ENCODE peak calls at places on chromosome 12, in ten cellular contexts. One of them, this sample, is unnamed. For H3K27me3 and H3K4me1, the result is how much of the 10 kb centered on the place peaks cover.

GRCh38 chr12:128111333-128111732 is 155.6 kb upstream of the TMEM132C start:
- DNase-seq in MM.1S: no peak
- DNase-seq in SK-N-SH: no peak
- DNase-seq in thyroid gland: no peak
- DNase-seq in stomach: no peak
- DNase-seq in lung: no peak
- DNase-seq in fibroblast of lung: no peak
- DNase-seq in suprapubic skin: no peak
- DNase-seq in left lung: no peak
- DNase-seq in PC-3: no peak
- DNase-seq in this sample: no peak

GRCh38 chr12:126233625-126234024 is 1168.4 kb downstream of the AACS start:
- DNase-seq in thyroid gland: no peak
- DNase-seq in lung: no peak
- DNase-seq in PC-3: no peak
- DNase-seq in SK-N-SH: no peak
- DNase-seq in left lung: no peak
- DNase-seq in MM.1S: no peak
- DNase-seq in fibroblast of lung: no peak
- DNase-seq in stomach: no peak
- DNase-seq in suprapubic skin: no peak
- DNase-seq in this sample: no peak

GRCh38 chr12:92132282-92132681 is 13.4 kb downstream of the BTG1 start:
- DNase-seq in suprapubic skin: no peak
- DNase-seq in MM.1S: peak
- DNase-seq in thyroid gland: no peak
- DNase-seq in lung: no peak
- DNase-seq in SK-N-SH: no peak
- DNase-seq in PC-3: no peak
- DNase-seq in fibroblast of lung: no peak
- DNase-seq in stomach: no peak
- DNase-seq in left lung: no peak
- DNase-seq in this sample: no peak

GRCh38 chr12:74900232-74900631 is 309.4 kb downstream of the KCNC2 start:
- DNase-seq in PC-3: no peak
- DNase-seq in lung: no peak
- DNase-seq in MM.1S: no peak
- DNase-seq in SK-N-SH: no peak
- DNase-seq in left lung: no peak
- DNase-seq in suprapubic skin: no peak
- DNase-seq in stomach: no peak
- DNase-seq in thyroid gland: no peak
- DNase-seq in fibroblast of lung: no peak
- DNase-seq in this sample: no peak

GRCh38 chr12:120760349-120761245 is 35.0 kb downstream of the ACADS start:
- DNase-seq in left lung: no peak
- DNase-seq in thyroid gland: no peak
- DNase-seq in PC-3: no peak
- DNase-seq in lung: no peak
- DNase-seq in suprapubic skin: no peak
- DNase-seq in fibroblast of lung: no peak
- DNase-seq in MM.1S: no peak
- DNase-seq in stomach: no peak
- DNase-seq in SK-N-SH: no peak
- DNase-seq in this sample: no peak

GRCh38 chr12:120466560-120467315 is 2.8 kb downstream of the SRSF9 start:
- DNase-seq in suprapubic skin: no peak
- DNase-seq in fibroblast of lung: peak
- DNase-seq in thyroid gland: peak
- DNase-seq in SK-N-SH: peak
- DNase-seq in PC-3: peak
- DNase-seq in stomach: peak
- DNase-seq in left lung: no peak
- DNase-seq in MM.1S: no peak
- DNase-seq in lung: no peak
- DNase-seq in this sample: no peak

GRCh38 chr12:1629338-1630080 is 478 bp downstream of the WNT5B start:
- DNase-seq in lung: no peak
- DNase-seq in SK-N-SH: peak
- DNase-seq in fibroblast of lung: no peak
- DNase-seq in suprapubic skin: no peak
- DNase-seq in stomach: no peak
- DNase-seq in left lung: no peak
- DNase-seq in MM.1S: no peak
- DNase-seq in thyroid gland: no peak
- DNase-seq in PC-3: no peak
- DNase-seq in this sample: no peak

GRCh38 chr12:78191611-78192010 is 360.9 kb downstream of the NAV3 start:
- DNase-seq in PC-3: peak
- DNase-seq in thyroid gland: no peak
- DNase-seq in fibroblast of lung: peak
- DNase-seq in left lung: no peak
- DNase-seq in stomach: no peak
- DNase-seq in MM.1S: no peak
- DNase-seq in lung: no peak
- DNase-seq in suprapubic skin: no peak
- DNase-seq in SK-N-SH: no peak
- DNase-seq in this sample: no peak

GRCh38 chr12:52126605-52127578 is 47.4 kb downstream of the SMIM41 start:
- DNase-seq in MM.1S: no peak
- DNase-seq in lung: no peak
- DNase-seq in suprapubic skin: peak
- DNase-seq in fibroblast of lung: no peak
- DNase-seq in stomach: peak
- DNase-seq in PC-3: peak
- DNase-seq in thyroid gland: no peak
- DNase-seq in left lung: no peak
- DNase-seq in SK-N-SH: peak
- DNase-seq in this sample: peak

GRCh38 chr12:52127683-52128450 is 48.4 kb downstream of the SMIM41 start:
- DNase-seq in stomach: no peak
- DNase-seq in MM.1S: no peak
- DNase-seq in suprapubic skin: no peak
- DNase-seq in left lung: no peak
- DNase-seq in lung: no peak
- DNase-seq in thyroid gland: no peak
- DNase-seq in PC-3: no peak
- DNase-seq in fibroblast of lung: no peak
- DNase-seq in SK-N-SH: peak
- DNase-seq in this sample: peak

GRCh38 chr12:52122904-52123303 is 43.4 kb downstream of the SMIM41 start:
- DNase-seq in SK-N-SH: no peak
- DNase-seq in lung: no peak
- DNase-seq in suprapubic skin: no peak
- DNase-seq in MM.1S: no peak
- DNase-seq in PC-3: no peak
- DNase-seq in fibroblast of lung: no peak
- DNase-seq in left lung: no peak
- DNase-seq in thyroid gland: no peak
- DNase-seq in stomach: no peak
- DNase-seq in this sample: no peak

GRCh38 chr12:52126050-52126604 is 46.6 kb downstream of the SMIM41 start:
- DNase-seq in PC-3: no peak
- DNase-seq in MM.1S: no peak
- DNase-seq in fibroblast of lung: no peak
- DNase-seq in lung: no peak
- DNase-seq in stomach: no peak
- DNase-seq in thyroid gland: no peak
- DNase-seq in SK-N-SH: peak
- DNase-seq in suprapubic skin: no peak
- DNase-seq in left lung: no peak
- DNase-seq in this sample: no peak

GRCh38 chr12:52125499-52125900 is 46.0 kb downstream of the SMIM41 start:
- DNase-seq in PC-3: no peak
- DNase-seq in suprapubic skin: peak
- DNase-seq in MM.1S: no peak
- DNase-seq in fibroblast of lung: no peak
- DNase-seq in thyroid gland: peak
- DNase-seq in left lung: no peak
- DNase-seq in stomach: no peak
- DNase-seq in lung: no peak
- DNase-seq in SK-N-SH: peak
- DNase-seq in this sample: no peak
- H3K27me3 ChIP-seq in PC-3: under half
- H3K27me3 ChIP-seq in suprapubic skin: under half
- H3K27me3 ChIP-seq in MM.1S: half or more
- H3K27me3 ChIP-seq in fibroblast of lung: under half
- H3K27me3 ChIP-seq in thyroid gland: under half
- H3K27me3 ChIP-seq in left lung: under half
- H3K27me3 ChIP-seq in stomach: under half
- H3K27me3 ChIP-seq in lung: under half
- H3K27me3 ChIP-seq in SK-N-SH: under half
- H3K27me3 ChIP-seq in this sample: under half

GRCh38 chr12:27289414-27289813 is 43.2 kb upstream of the BMAL2 start:
- DNase-seq in stomach: no peak
- DNase-seq in MM.1S: no peak
- DNase-seq in fibroblast of lung: peak
- DNase-seq in suprapubic skin: no peak
- DNase-seq in PC-3: no peak
- DNase-seq in thyroid gland: no peak
- DNase-seq in lung: no peak
- DNase-seq in left lung: no peak
- DNase-seq in SK-N-SH: no peak
- DNase-seq in this sample: no peak

GRCh38 chr12:27293463-27293862 is 39.2 kb upstream of the BMAL2 start:
- DNase-seq in left lung: no peak
- DNase-seq in MM.1S: no peak
- DNase-seq in stomach: peak
- DNase-seq in SK-N-SH: no peak
- DNase-seq in lung: no peak
- DNase-seq in fibroblast of lung: peak
- DNase-seq in suprapubic skin: no peak
- DNase-seq in thyroid gland: peak
- DNase-seq in PC-3: no peak
- DNase-seq in this sample: peak

GRCh38 chr12:27290501-27291168 is 42.0 kb upstream of the BMAL2 start:
- DNase-seq in thyroid gland: no peak
- DNase-seq in PC-3: no peak
- DNase-seq in suprapubic skin: no peak
- DNase-seq in left lung: no peak
- DNase-seq in stomach: no peak
- DNase-seq in SK-N-SH: no peak
- DNase-seq in lung: no peak
- DNase-seq in MM.1S: no peak
- DNase-seq in fibroblast of lung: no peak
- DNase-seq in this sample: no peak

GRCh38 chr12:27291862-27292261 is 40.8 kb upstream of the BMAL2 start:
- DNase-seq in PC-3: no peak
- DNase-seq in stomach: no peak
- DNase-seq in suprapubic skin: no peak
- DNase-seq in SK-N-SH: no peak
- DNase-seq in MM.1S: no peak
- DNase-seq in thyroid gland: no peak
- DNase-seq in left lung: no peak
- DNase-seq in fibroblast of lung: peak
- DNase-seq in lung: no peak
- DNase-seq in this sample: no peak

GRCh38 chr12:27292718-27293117 is 39.9 kb upstream of the BMAL2 start:
- DNase-seq in stomach: no peak
- DNase-seq in lung: no peak
- DNase-seq in thyroid gland: no peak
- DNase-seq in fibroblast of lung: no peak
- DNase-seq in SK-N-SH: no peak
- DNase-seq in suprapubic skin: no peak
- DNase-seq in MM.1S: no peak
- DNase-seq in left lung: no peak
- DNase-seq in PC-3: no peak
- DNase-seq in this sample: no peak
- H3K4me1 ChIP-seq in stomach: under half
- H3K4me1 ChIP-seq in lung: under half
- H3K4me1 ChIP-seq in thyroid gland: under half
- H3K4me1 ChIP-seq in fibroblast of lung: under half
- H3K4me1 ChIP-seq in SK-N-SH: under half
- H3K4me1 ChIP-seq in suprapubic skin: under half
- H3K4me1 ChIP-seq in MM.1S: under half
- H3K4me1 ChIP-seq in left lung: under half
- H3K4me1 ChIP-seq in PC-3: under half
- H3K4me1 ChIP-seq in this sample: half or more

DNA sequence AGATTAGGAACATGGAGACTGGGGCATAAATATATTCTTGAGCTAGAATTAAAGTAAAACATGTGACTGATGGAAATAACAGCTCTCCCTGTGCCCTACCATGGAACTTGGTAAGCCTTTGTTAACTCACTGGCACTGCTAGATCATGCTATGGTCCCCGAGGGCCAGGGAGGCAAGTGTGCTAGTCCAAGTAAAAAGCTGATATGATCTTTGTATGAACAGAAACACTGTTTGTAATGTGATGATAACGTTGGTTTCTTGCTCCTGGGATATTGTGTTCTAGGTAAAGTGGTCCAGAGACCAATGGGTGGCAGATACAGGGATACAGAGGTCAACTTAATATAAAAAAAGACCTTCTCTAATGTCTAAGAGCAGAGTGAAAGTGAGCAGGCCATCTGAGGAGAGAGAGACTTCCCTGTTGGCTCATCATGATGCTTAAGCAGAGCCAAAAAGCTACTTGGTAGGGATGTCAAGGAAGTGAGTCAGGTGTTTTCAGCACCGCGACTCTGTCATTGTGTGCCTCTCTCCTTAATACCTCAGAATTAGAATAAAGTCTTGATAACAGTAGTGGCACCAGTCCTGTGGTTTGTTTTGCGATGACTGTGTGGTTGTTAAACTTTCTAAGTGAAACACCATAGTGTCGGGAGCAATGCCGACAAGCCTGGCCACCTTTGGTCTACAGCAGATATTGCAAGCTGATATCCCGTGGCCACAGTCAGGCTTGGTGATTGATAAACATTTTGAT is 27.7 kb downstream of the BICD1 start:
- DNase-seq in thyroid gland: no peak
- DNase-seq in PC-3: peak
- DNase-seq in suprapubic skin: no peak
- DNase-seq in MM.1S: peak
- DNase-seq in stomach: no peak
- DNase-seq in fibroblast of lung: peak
- DNase-seq in left lung: no peak
- DNase-seq in lung: no peak
- DNase-seq in SK-N-SH: peak
- DNase-seq in this sample: no peak
- TF ChIP-seq CTCF in thyroid gland: no peak
- TF ChIP-seq CTCF in PC-3: no peak
- TF ChIP-seq CTCF in suprapubic skin: no peak
- TF ChIP-seq CTCF in MM.1S: peak
- TF ChIP-seq CTCF in stomach: no peak
- TF ChIP-seq CTCF in fibroblast of lung: no peak
- TF ChIP-seq CTCF in left lung: no peak
- TF ChIP-seq CTCF in lung: no peak
- TF ChIP-seq CTCF in SK-N-SH: no peak
- TF ChIP-seq CTCF in this sample: no peak

DNA sequence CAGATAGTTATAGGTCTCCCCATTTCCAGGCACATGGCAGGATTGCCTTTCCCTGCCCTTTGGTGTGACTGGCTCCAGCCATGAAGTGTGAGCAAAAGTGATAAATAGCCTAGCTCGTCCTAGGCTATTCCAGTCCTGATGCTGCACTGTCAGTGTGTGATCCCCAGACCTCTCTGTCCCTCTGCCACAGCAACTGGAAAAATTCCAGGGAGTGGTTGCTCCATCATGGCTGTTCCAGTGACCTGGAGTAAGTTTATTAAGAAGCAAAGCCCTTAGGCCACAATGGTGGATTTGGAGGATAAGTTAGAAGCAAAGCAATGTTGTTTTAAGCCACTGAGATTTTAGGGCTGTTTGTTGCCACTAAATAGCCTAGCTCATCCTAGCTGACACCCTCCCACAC is 9.8 kb upstream of the KRT83 start:
- DNase-seq in thyroid gland: no peak
- DNase-seq in fibroblast of lung: no peak
- DNase-seq in lung: no peak
- DNase-seq in PC-3: no peak
- DNase-seq in left lung: no peak
- DNase-seq in SK-N-SH: no peak
- DNase-seq in stomach: no peak
- DNase-seq in MM.1S: no peak
- DNase-seq in suprapubic skin: no peak
- DNase-seq in this sample: no peak
- H3K27me3 ChIP-seq in thyroid gland: under half
- H3K27me3 ChIP-seq in fibroblast of lung: under half
- H3K27me3 ChIP-seq in lung: under half
- H3K27me3 ChIP-seq in PC-3: under half
- H3K27me3 ChIP-seq in left lung: under half
- H3K27me3 ChIP-seq in SK-N-SH: under half
- H3K27me3 ChIP-seq in stomach: under half
- H3K27me3 ChIP-seq in MM.1S: under half
- H3K27me3 ChIP-seq in suprapubic skin: under half
- H3K27me3 ChIP-seq in this sample: half or more